ENCODE peak calls at places on chromosomes 3 and 15, in five cellular contexts. D, K, T, N and R are unnamed samples.

GRCh38 chr3:134355416-134355815 is 18.8 kb downstream of the AMOTL2 start:
- DNase-seq in D (no peak), K (no peak), T (peak; percentile 5), N (no peak), R (no peak)

GRCh38 chr3:135871311-135871710 is 94.2 kb upstream of the PPP2R3A start:
- DNase-seq in D (no peak), T (no peak), N (no peak), K (no peak), R (no peak)

GRCh38 chr3:13251166-13251892 is 168.8 kb downstream of the NUP210 start:
- DNase-seq in K (peak; percentile 11), D (no peak), T (no peak), N (no peak), R (no peak)

GRCh38 chr3:155424041-155424605 is 130.6 kb upstream of the STRIT1 start:
- DNase-seq in D (no peak), T (no peak), K (peak; percentile 53), N (no peak), R (no peak)

GRCh38 chr3:48186993-48187578 is 1.1 kb downstream of the CDC25A start:
- DNase-seq in D (no peak), N (no peak), T (no peak), K (peak; percentile 22), R (peak; percentile 24)

GRCh38 chr15:99384992-99385669 is 133.8 kb downstream of the LRRC28 start:
- DNase-seq in N (no peak), D (no peak), K (peak; percentile 32), T (no peak), R (peak; percentile 70)

GRCh38 chr3:50138266-50139230 is 16.6 kb upstream of the SEMA3F start:
- DNase-seq in N (no peak), K (peak; percentile 53), T (no peak), D (peak; percentile 8), R (peak; percentile 60)

GRCh38 chr15:68829068-68829467 is 8.4 kb upstream of the ANP32A start:
- DNase-seq in K (peak; percentile 18), D (no peak), N (no peak), T (no peak), R (peak; percentile 14)